ENCODE peak calls at places on chromosomes 12 and 14, in ten cellular contexts. One of them, this sample, is unnamed.
A peak's percentile ranks its signal among the peaks of the same experiment; 100 is the strongest.

GRCh38 chr12:104519190-104519857 is 62.6 kb downstream of the CHST11 start:
- DNase-seq in HepG2: no peak
- DNase-seq in esophagus squamous epithelium: no peak
- DNase-seq in transverse colon: no peak
- DNase-seq in IMR-90: no peak
- DNase-seq in GM12878: no peak
- DNase-seq in suprapubic skin: no peak
- DNase-seq in endothelial cell of umbilical vein: peak; percentile 21
- DNase-seq in A549: no peak
- DNase-seq in stomach: no peak
- DNase-seq in this sample: no peak

GRCh38 chr12:108821407-108822397 is 35.7 kb downstream of the SSH1 start:
- DNase-seq in GM12878: no peak
- DNase-seq in endothelial cell of umbilical vein: no peak
- DNase-seq in A549: no peak
- DNase-seq in HepG2: no peak
- DNase-seq in transverse colon: no peak
- DNase-seq in stomach: no peak
- DNase-seq in esophagus squamous epithelium: no peak
- DNase-seq in suprapubic skin: no peak
- DNase-seq in IMR-90: peak; percentile 69
- DNase-seq in this sample: peak; percentile 79

GRCh38 chr14:89719371-89720075 is 235.0 kb downstream of the EFCAB11 start:
- DNase-seq in HepG2: no peak
- DNase-seq in transverse colon: no peak
- DNase-seq in suprapubic skin: no peak
- DNase-seq in esophagus squamous epithelium: no peak
- DNase-seq in A549: no peak
- DNase-seq in IMR-90: no peak
- DNase-seq in GM12878: no peak
- DNase-seq in endothelial cell of umbilical vein: no peak
- DNase-seq in stomach: no peak
- DNase-seq in this sample: no peak

GRCh38 chr14:83473846-83474245 is 1940.2 kb upstream of the SEL1L start:
- DNase-seq in transverse colon: no peak
- DNase-seq in HepG2: no peak
- DNase-seq in IMR-90: peak; percentile 58
- DNase-seq in stomach: no peak
- DNase-seq in endothelial cell of umbilical vein: peak; percentile 86
- DNase-seq in A549: no peak
- DNase-seq in suprapubic skin: no peak
- DNase-seq in esophagus squamous epithelium: no peak
- DNase-seq in GM12878: no peak
- DNase-seq in this sample: no peak

GRCh38 chr12:15698377-15698867 is 90.8 kb downstream of the EPS8 start:
- DNase-seq in esophagus squamous epithelium: no peak
- DNase-seq in stomach: no peak
- DNase-seq in HepG2: no peak
- DNase-seq in suprapubic skin: no peak
- DNase-seq in IMR-90: no peak
- DNase-seq in transverse colon: no peak
- DNase-seq in GM12878: no peak
- DNase-seq in endothelial cell of umbilical vein: peak; percentile 55
- DNase-seq in A549: peak; percentile 43
- DNase-seq in this sample: no peak

GRCh38 chr14:26394114-26394855 is 203.5 kb downstream of the NOVA1 start:
- DNase-seq in esophagus squamous epithelium: no peak
- DNase-seq in GM12878: no peak
- DNase-seq in A549: no peak
- DNase-seq in stomach: peak; percentile 34
- DNase-seq in endothelial cell of umbilical vein: peak; percentile 19
- DNase-seq in HepG2: no peak
- DNase-seq in transverse colon: peak; percentile 20
- DNase-seq in IMR-90: peak; percentile 12
- DNase-seq in suprapubic skin: no peak
- DNase-seq in this sample: no peak

GRCh38 chr12:94815958-94816357 is 165.6 kb upstream of the TMCC3 start:
- DNase-seq in IMR-90: no peak
- DNase-seq in A549: no peak
- DNase-seq in endothelial cell of umbilical vein: no peak
- DNase-seq in stomach: no peak
- DNase-seq in esophagus squamous epithelium: no peak
- DNase-seq in GM12878: no peak
- DNase-seq in suprapubic skin: no peak
- DNase-seq in HepG2: no peak
- DNase-seq in transverse colon: no peak
- DNase-seq in this sample: no peak

GRCh38 chr14:53306267-53306721 is 153.2 kb upstream of the DDHD1 start:
- DNase-seq in endothelial cell of umbilical vein: peak; percentile 56
- DNase-seq in GM12878: no peak
- DNase-seq in HepG2: peak; percentile 19
- DNase-seq in suprapubic skin: no peak
- DNase-seq in IMR-90: peak; percentile 69
- DNase-seq in transverse colon: peak; percentile 22
- DNase-seq in A549: peak; percentile 47
- DNase-seq in stomach: peak; percentile 34
- DNase-seq in esophagus squamous epithelium: no peak
- DNase-seq in this sample: no peak

GRCh38 chr12:65232490-65233077 is 45.9 kb upstream of the MSRB3 start:
- DNase-seq in HepG2: no peak
- DNase-seq in A549: peak; percentile 22
- DNase-seq in esophagus squamous epithelium: no peak
- DNase-seq in endothelial cell of umbilical vein: peak; percentile 62
- DNase-seq in transverse colon: no peak
- DNase-seq in IMR-90: peak; percentile 38
- DNase-seq in stomach: no peak
- DNase-seq in GM12878: no peak
- DNase-seq in suprapubic skin: no peak
- DNase-seq in this sample: no peak

GRCh38 chr12:41505001-41505400 is 316.9 kb downstream of the PDZRN4 start:
- DNase-seq in endothelial cell of umbilical vein: no peak
- DNase-seq in HepG2: no peak
- DNase-seq in suprapubic skin: no peak
- DNase-seq in GM12878: no peak
- DNase-seq in esophagus squamous epithelium: no peak
- DNase-seq in transverse colon: no peak
- DNase-seq in A549: no peak
- DNase-seq in stomach: no peak
- DNase-seq in IMR-90: no peak
- DNase-seq in this sample: no peak

GRCh38 chr14:30623412-30624131 is 1.5 kb downstream of the SCFD1 start:
- DNase-seq in HepG2: no peak
- DNase-seq in transverse colon: no peak
- DNase-seq in A549: no peak
- DNase-seq in IMR-90: no peak
- DNase-seq in suprapubic skin: no peak
- DNase-seq in stomach: no peak
- DNase-seq in endothelial cell of umbilical vein: no peak
- DNase-seq in esophagus squamous epithelium: no peak
- DNase-seq in GM12878: no peak
- DNase-seq in this sample: no peak

GRCh38 chr14:30621954-30622830 is at the start of gene SCFD1:
- DNase-seq in transverse colon: peak; percentile 97
- DNase-seq in esophagus squamous epithelium: peak; percentile 56
- DNase-seq in IMR-90: peak; percentile 83
- DNase-seq in A549: peak; percentile 90
- DNase-seq in suprapubic skin: peak; percentile 95
- DNase-seq in HepG2: peak; percentile 97
- DNase-seq in endothelial cell of umbilical vein: peak; percentile 89
- DNase-seq in stomach: peak; percentile 95
- DNase-seq in GM12878: peak; percentile 69
- DNase-seq in this sample: peak; percentile 99

GRCh38 chr14:30620178-30620577 is 1.9 kb upstream of the SCFD1 start:
- DNase-seq in A549: peak; percentile 7
- DNase-seq in endothelial cell of umbilical vein: no peak
- DNase-seq in transverse colon: no peak
- DNase-seq in IMR-90: peak; percentile 73
- DNase-seq in stomach: no peak
- DNase-seq in HepG2: no peak
- DNase-seq in GM12878: peak; percentile 43
- DNase-seq in suprapubic skin: no peak
- DNase-seq in esophagus squamous epithelium: no peak
- DNase-seq in this sample: no peak

GRCh38 chr14:30624132-30624423 is 2.0 kb downstream of the SCFD1 start:
- DNase-seq in A549: no peak
- DNase-seq in suprapubic skin: no peak
- DNase-seq in esophagus squamous epithelium: no peak
- DNase-seq in stomach: no peak
- DNase-seq in GM12878: no peak
- DNase-seq in HepG2: no peak
- DNase-seq in IMR-90: no peak
- DNase-seq in transverse colon: no peak
- DNase-seq in endothelial cell of umbilical vein: no peak
- DNase-seq in this sample: no peak

GRCh38 chr14:30621354-30621953 is 665 bp upstream of the SCFD1 start:
- DNase-seq in A549: peak; percentile 48
- DNase-seq in stomach: no peak
- DNase-seq in endothelial cell of umbilical vein: no peak
- DNase-seq in IMR-90: peak; percentile 3
- DNase-seq in HepG2: peak; percentile 36
- DNase-seq in esophagus squamous epithelium: peak; percentile 4
- DNase-seq in suprapubic skin: no peak
- DNase-seq in transverse colon: peak; percentile 34
- DNase-seq in GM12878: no peak
- DNase-seq in this sample: peak; percentile 77
- H3K4me1 ChIP-seq in A549: peaks cover 26% of the 10 kb centered on the region
- H3K4me1 ChIP-seq in stomach: peaks cover 26% of the 10 kb centered on the region
- H3K4me1 ChIP-seq in endothelial cell of umbilical vein: peaks cover 7% of the 10 kb centered on the region
- H3K4me1 ChIP-seq in IMR-90: peaks cover 3% of the 10 kb centered on the region
- H3K4me1 ChIP-seq in HepG2: peaks cover 36% of the 10 kb centered on the region
- H3K4me1 ChIP-seq in esophagus squamous epithelium: no peaks in the 10 kb centered on the region
- H3K4me1 ChIP-seq in suprapubic skin: peaks cover 32% of the 10 kb centered on the region
- H3K4me1 ChIP-seq in transverse colon: peaks cover 30% of the 10 kb centered on the region
- H3K4me1 ChIP-seq in GM12878: peaks cover 26% of the 10 kb centered on the region
- H3K4me1 ChIP-seq in this sample: peaks cover 18% of the 10 kb centered on the region

GRCh38 chr12:24615967-24616411 is 332.9 kb downstream of the BCAT1 start:
- DNase-seq in A549: no peak
- DNase-seq in IMR-90: peak; percentile 78
- DNase-seq in esophagus squamous epithelium: no peak
- DNase-seq in transverse colon: no peak
- DNase-seq in suprapubic skin: no peak
- DNase-seq in HepG2: peak; percentile 9
- DNase-seq in GM12878: no peak
- DNase-seq in endothelial cell of umbilical vein: no peak
- DNase-seq in stomach: no peak
- DNase-seq in this sample: no peak

GRCh38 chr12:24617471-24617870 is 331.4 kb downstream of the BCAT1 start:
- DNase-seq in stomach: no peak
- DNase-seq in endothelial cell of umbilical vein: peak; percentile 50
- DNase-seq in esophagus squamous epithelium: no peak
- DNase-seq in GM12878: no peak
- DNase-seq in A549: no peak
- DNase-seq in suprapubic skin: no peak
- DNase-seq in HepG2: no peak
- DNase-seq in transverse colon: no peak
- DNase-seq in IMR-90: peak; percentile 77
- DNase-seq in this sample: no peak
- TF ChIP-seq POLR2A in stomach: no peak
- TF ChIP-seq POLR2A in endothelial cell of umbilical vein: no peak
- TF ChIP-seq POLR2A in esophagus squamous epithelium: no peak
- TF ChIP-seq POLR2A in GM12878: no peak
- TF ChIP-seq POLR2A in A549: no peak
- TF ChIP-seq POLR2A in suprapubic skin: no peak
- TF ChIP-seq POLR2A in HepG2: no peak
- TF ChIP-seq POLR2A in transverse colon: no peak
- TF ChIP-seq POLR2A in IMR-90: no peak
- TF ChIP-seq POLR2A in this sample: no peak

DNA sequence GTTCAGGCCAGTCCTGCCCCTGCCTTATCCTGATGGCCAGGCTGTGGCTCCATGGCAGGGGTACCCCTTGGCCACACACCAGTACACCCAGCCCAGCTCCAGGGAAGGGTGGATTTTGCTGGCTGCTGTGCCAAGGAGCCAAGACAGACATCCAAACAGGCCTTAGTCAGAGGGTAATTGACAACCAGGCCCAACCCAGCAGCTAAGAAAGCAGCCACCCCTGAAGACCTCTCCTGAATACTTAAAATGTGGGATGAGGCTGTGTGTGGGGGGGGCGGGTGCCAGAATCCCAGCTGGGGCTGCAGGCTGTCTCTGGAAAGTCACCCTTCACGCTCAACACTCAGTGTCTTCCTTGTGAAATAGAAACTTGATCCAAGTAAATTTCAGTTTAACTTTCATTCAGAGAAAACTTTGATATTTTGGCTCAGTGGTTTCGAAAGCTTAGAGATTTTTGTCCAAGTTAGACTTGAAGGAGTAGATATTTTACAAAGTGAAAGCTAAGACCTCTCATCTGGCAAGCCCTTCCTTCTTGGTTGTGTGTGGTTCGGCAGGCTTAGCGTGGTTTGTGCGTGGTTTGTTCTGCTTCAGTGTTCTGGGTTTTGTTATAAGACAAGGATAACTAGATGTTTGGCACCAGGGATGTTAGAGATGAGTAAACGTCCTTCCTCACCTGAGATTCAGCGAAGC is 5.1 kb downstream of the PAPLN start:
- DNase-seq in transverse colon: no peak
- DNase-seq in esophagus squamous epithelium: no peak
- DNase-seq in A549: no peak
- DNase-seq in suprapubic skin: no peak
- DNase-seq in HepG2: no peak
- DNase-seq in stomach: no peak
- DNase-seq in GM12878: peak; percentile 42
- DNase-seq in IMR-90: no peak
- DNase-seq in endothelial cell of umbilical vein: no peak
- DNase-seq in this sample: no peak
- H3K4me1 ChIP-seq in transverse colon: peaks cover 17% of the 10 kb centered on the region
- H3K4me1 ChIP-seq in esophagus squamous epithelium: peaks cover 53% of the 10 kb centered on the region
- H3K4me1 ChIP-seq in A549: peaks cover 11% of the 10 kb centered on the region
- H3K4me1 ChIP-seq in suprapubic skin: peaks cover 62% of the 10 kb centered on the region
- H3K4me1 ChIP-seq in HepG2: peaks cover 11% of the 10 kb centered on the region
- H3K4me1 ChIP-seq in stomach: peaks cover 52% of the 10 kb centered on the region
- H3K4me1 ChIP-seq in GM12878: peaks cover 55% of the 10 kb centered on the region
- H3K4me1 ChIP-seq in IMR-90: peaks cover 18% of the 10 kb centered on the region
- H3K4me1 ChIP-seq in endothelial cell of umbilical vein: peaks cover 32% of the 10 kb centered on the region
- H3K4me1 ChIP-seq in this sample: peaks cover 88% of the 10 kb centered on the region

DNA sequence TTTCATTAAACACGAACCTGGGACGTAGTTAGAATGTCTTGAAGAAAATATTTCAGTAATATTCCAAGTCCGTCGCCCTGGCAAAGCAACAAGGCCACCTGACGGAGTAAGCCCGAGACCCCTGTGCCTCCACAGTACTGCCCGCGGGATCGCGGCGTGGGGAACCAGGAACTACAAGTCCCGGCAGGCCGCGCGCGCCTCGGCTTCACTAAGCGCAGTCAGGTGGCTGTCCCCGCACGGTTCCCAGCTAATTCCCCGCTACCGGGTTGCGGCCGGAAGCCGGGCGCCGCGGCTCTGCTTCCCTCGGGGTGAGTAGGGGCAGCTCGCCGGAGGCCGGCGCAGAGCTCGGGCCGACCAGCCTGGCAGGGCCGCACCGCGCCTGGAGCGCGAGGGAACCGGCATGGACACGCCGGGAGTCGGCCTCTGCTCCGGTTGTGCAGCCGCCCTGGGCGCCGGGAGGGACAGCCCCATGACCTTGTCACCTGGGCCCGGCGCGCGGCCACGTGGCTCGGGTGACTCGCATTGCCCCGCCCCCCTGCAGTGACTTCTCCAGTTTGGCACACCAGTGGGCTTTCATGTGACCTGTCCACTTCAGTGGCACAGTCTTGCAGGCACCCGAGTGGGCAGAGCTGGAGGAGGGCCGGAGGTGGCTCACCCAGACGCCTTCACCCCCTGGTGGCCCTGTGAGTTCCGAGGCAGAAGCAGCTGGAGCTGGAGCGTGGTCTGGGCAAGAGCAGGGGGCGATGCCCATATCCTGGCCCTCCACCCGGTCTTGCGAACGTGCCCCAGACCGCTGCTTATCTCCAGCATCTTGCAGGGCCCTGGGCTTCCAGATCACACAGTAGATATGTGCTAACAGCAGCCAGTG is at the start of gene ADCK1:
- DNase-seq in HepG2: peak; percentile 68
- DNase-seq in endothelial cell of umbilical vein: peak; percentile 82
- DNase-seq in transverse colon: peak; percentile 91
- DNase-seq in IMR-90: peak; percentile 68
- DNase-seq in stomach: peak; percentile 90
- DNase-seq in GM12878: peak; percentile 34
- DNase-seq in A549: peak; percentile 88
- DNase-seq in suprapubic skin: peak; percentile 93
- DNase-seq in esophagus squamous epithelium: peak; percentile 48
- DNase-seq in this sample: peak; percentile 97
- TF ChIP-seq POLR2A in HepG2: peak; percentile 79
- TF ChIP-seq POLR2A in endothelial cell of umbilical vein: peak; percentile 74
- TF ChIP-seq POLR2A in transverse colon: peak; percentile 61
- TF ChIP-seq POLR2A in IMR-90: no peak
- TF ChIP-seq POLR2A in stomach: no peak
- TF ChIP-seq POLR2A in GM12878: peak; percentile 90
- TF ChIP-seq POLR2A in A549: peak; percentile 75
- TF ChIP-seq POLR2A in suprapubic skin: no peak
- TF ChIP-seq POLR2A in esophagus squamous epithelium: peak; percentile 37
- TF ChIP-seq POLR2A in this sample: no peak

This sample was measured in spleen.